ENCODE peak calls at places on chromosomes 1 and 21, in five cellular contexts. One of them, this sample, is unnamed.
A peak's percentile ranks its signal among the peaks of the same experiment; 100 is the strongest.

GRCh38 chr1:16246961-16247360 is 10.0 kb upstream of the CPLANE2 start:
- DNase-seq in H9: no peak
- DNase-seq in PC-3: no peak
- DNase-seq in H1: no peak
- DNase-seq in thoracic aorta: no peak
- DNase-seq in this sample: peak; percentile 8

GRCh38 chr1:37728416-37728815 is 36.1 kb downstream of the CDCA8 start:
- DNase-seq in thoracic aorta: no peak
- DNase-seq in PC-3: no peak
- DNase-seq in H9: no peak
- DNase-seq in H1: no peak
- DNase-seq in this sample: no peak

GRCh38 chr21:33374080-33374873 is 28.9 kb upstream of the IFNGR2 start:
- DNase-seq in PC-3: peak; percentile 90
- DNase-seq in H9: peak; percentile 47
- DNase-seq in H1: no peak
- DNase-seq in thoracic aorta: no peak
- DNase-seq in this sample: peak; percentile 72

GRCh38 chr1:148362141-148362929 is 120.8 kb downstream of the PPIAL4G start:
- DNase-seq in H1: peak; percentile 56
- DNase-seq in PC-3: no peak
- DNase-seq in H9: peak; percentile 95
- DNase-seq in thoracic aorta: no peak
- DNase-seq in this sample: no peak

GRCh38 chr1:39648496-39648895 is 9.1 kb upstream of the HEYL start:
- DNase-seq in thoracic aorta: no peak
- DNase-seq in H9: no peak
- DNase-seq in PC-3: no peak
- DNase-seq in H1: no peak
- DNase-seq in this sample: no peak

GRCh38 chr1:185559684-185560310 is 174.4 kb upstream of the HMCN1 start:
- DNase-seq in PC-3: peak; percentile 53
- DNase-seq in H9: peak; percentile 72
- DNase-seq in H1: peak; percentile 51
- DNase-seq in thoracic aorta: no peak
- DNase-seq in this sample: peak; percentile 43

GRCh38 chr21:46443910-46444309 is 14.8 kb upstream of the DIP2A start:
- DNase-seq in thoracic aorta: no peak
- DNase-seq in PC-3: no peak
- DNase-seq in H9: no peak
- DNase-seq in H1: no peak
- DNase-seq in this sample: no peak

GRCh38 chr1:165011947-165012346 is 344.6 kb downstream of the LMX1A start:
- DNase-seq in H9: no peak
- DNase-seq in H1: no peak
- DNase-seq in thoracic aorta: no peak
- DNase-seq in PC-3: no peak
- DNase-seq in this sample: no peak

GRCh38 chr1:22806584-22806983 is 95.9 kb downstream of the EPHB2 start:
- DNase-seq in H1: no peak
- DNase-seq in thoracic aorta: no peak
- DNase-seq in H9: no peak
- DNase-seq in PC-3: no peak
- DNase-seq in this sample: no peak

GRCh38 chr1:151721788-151722510 is 627 bp downstream of the RIIAD1 start:
- DNase-seq in H1: no peak
- DNase-seq in PC-3: no peak
- DNase-seq in H9: no peak
- DNase-seq in thoracic aorta: no peak
- DNase-seq in this sample: no peak

GRCh38 chr1:51417496-51418383 is 87.4 kb upstream of the TTC39A start:
- DNase-seq in thoracic aorta: no peak
- DNase-seq in H1: no peak
- DNase-seq in H9: no peak
- DNase-seq in PC-3: no peak
- DNase-seq in this sample: no peak

GRCh38 chr1:18203645-18204044 is 96.0 kb downstream of the IGSF21 start:
- DNase-seq in H1: no peak
- DNase-seq in H9: no peak
- DNase-seq in PC-3: no peak
- DNase-seq in thoracic aorta: no peak
- DNase-seq in this sample: no peak

GRCh38 chr1:145962157-145963102 is 1.9 kb downstream of the ANKRD34A start:
- DNase-seq in H1: no peak
- DNase-seq in thoracic aorta: no peak
- DNase-seq in PC-3: peak; percentile 20
- DNase-seq in H9: no peak
- DNase-seq in this sample: no peak

GRCh38 chr1:37473431-37474050 is 839 bp upstream of the ZC3H12A start:
- DNase-seq in H1: no peak
- DNase-seq in H9: no peak
- DNase-seq in PC-3: peak; percentile 31
- DNase-seq in thoracic aorta: no peak
- DNase-seq in this sample: peak; percentile 69

GRCh38 chr1:205528887-205529825 is 24.7 kb downstream of the CDK18 start:
- DNase-seq in H1: peak; percentile 56
- DNase-seq in PC-3: peak; percentile 92
- DNase-seq in H9: peak; percentile 90
- DNase-seq in thoracic aorta: no peak
- DNase-seq in this sample: peak; percentile 84

GRCh38 chr1:11204396-11205190 is 15.4 kb downstream of the ANGPTL7 start:
- DNase-seq in PC-3: no peak
- DNase-seq in H1: no peak
- DNase-seq in H9: no peak
- DNase-seq in thoracic aorta: no peak
- DNase-seq in this sample: no peak

GRCh38 chr1:236401698-236402097 is 7.6 kb downstream of the EDARADD start:
- DNase-seq in PC-3: no peak
- DNase-seq in H9: no peak
- DNase-seq in H1: no peak
- DNase-seq in thoracic aorta: no peak
- DNase-seq in this sample: no peak

GRCh38 chr1:243596441-243597183 is 253.4 kb downstream of the AKT3 start:
- DNase-seq in H1: no peak
- DNase-seq in thoracic aorta: no peak
- DNase-seq in PC-3: peak; percentile 94
- DNase-seq in H9: no peak
- DNase-seq in this sample: no peak

GRCh38 chr1:26541431-26541815 is 11.9 kb downstream of the RPS6KA1 start:
- DNase-seq in PC-3: no peak
- DNase-seq in H1: no peak
- DNase-seq in H9: no peak
- DNase-seq in thoracic aorta: no peak
- DNase-seq in this sample: no peak

GRCh38 chr1:26544156-26544555 is 14.6 kb downstream of the RPS6KA1 start:
- DNase-seq in PC-3: no peak
- DNase-seq in H1: no peak
- DNase-seq in thoracic aorta: no peak
- DNase-seq in H9: no peak
- DNase-seq in this sample: no peak

GRCh38 chr1:26542781-26543443 is 13.4 kb downstream of the RPS6KA1 start:
- DNase-seq in H1: no peak
- DNase-seq in thoracic aorta: no peak
- DNase-seq in PC-3: no peak
- DNase-seq in H9: no peak
- DNase-seq in this sample: no peak

GRCh38 chr1:26541816-26542711 is 12.5 kb downstream of the RPS6KA1 start:
- DNase-seq in H1: no peak
- DNase-seq in PC-3: peak; percentile 8
- DNase-seq in H9: peak; percentile 82
- DNase-seq in thoracic aorta: peak; percentile 43
- DNase-seq in this sample: peak; percentile 95

DNA sequence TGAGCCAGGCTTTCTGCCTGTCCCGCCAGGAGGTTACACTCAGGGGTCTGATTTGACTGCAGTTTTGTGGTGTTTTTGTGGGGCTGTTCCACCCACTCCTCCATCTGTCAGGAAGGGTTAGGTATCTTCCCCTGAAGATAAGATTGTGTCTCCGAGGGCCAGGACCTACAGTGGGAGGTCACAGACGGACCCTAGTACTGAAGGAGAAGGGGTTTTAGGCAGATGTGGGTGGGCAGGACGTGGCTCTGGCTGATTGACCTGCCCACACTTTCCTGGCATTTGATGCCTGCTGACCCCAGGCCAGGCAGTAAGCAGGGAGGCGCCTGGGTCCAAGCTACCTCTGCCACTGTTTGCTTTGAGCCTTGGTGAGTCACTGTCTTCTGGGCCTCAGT is 13.9 kb downstream of the RPS6KA1 start:
- DNase-seq in H1: no peak
- DNase-seq in thoracic aorta: no peak
- DNase-seq in H9: no peak
- DNase-seq in PC-3: no peak
- DNase-seq in this sample: no peak
- H3K4me1 ChIP-seq in H1: peaks cover 17% of the 10 kb centered on the region
- H3K4me1 ChIP-seq in thoracic aorta: no peaks in the 10 kb centered on the region
- H3K4me1 ChIP-seq in H9: no peaks in the 10 kb centered on the region
- H3K4me1 ChIP-seq in PC-3: peaks cover 2% of the 10 kb centered on the region
- H3K4me1 ChIP-seq in this sample: peaks cover 9% of the 10 kb centered on the region

GRCh38 chr1:201088901-201089525 is 23.2 kb downstream of the CACNA1S start:
- DNase-seq in H9: no peak
- DNase-seq in H1: no peak
- DNase-seq in thoracic aorta: no peak
- DNase-seq in PC-3: peak; percentile 71
- DNase-seq in this sample: no peak

GRCh38 chr1:201084171-201084766 is 28.0 kb downstream of the CACNA1S start:
- DNase-seq in PC-3: no peak
- DNase-seq in thoracic aorta: no peak
- DNase-seq in H1: no peak
- DNase-seq in H9: no peak
- DNase-seq in this sample: no peak

GRCh38 chr1:201089621-201090020 is 22.6 kb downstream of the CACNA1S start:
- DNase-seq in H9: no peak
- DNase-seq in thoracic aorta: no peak
- DNase-seq in H1: no peak
- DNase-seq in PC-3: no peak
- DNase-seq in this sample: no peak

GRCh38 chr1:201088395-201088794 is 23.8 kb downstream of the CACNA1S start:
- DNase-seq in PC-3: peak; percentile 67
- DNase-seq in thoracic aorta: no peak
- DNase-seq in H9: no peak
- DNase-seq in H1: no peak
- DNase-seq in this sample: no peak

GRCh38 chr1:201085902-201086735 is 26.1 kb downstream of the CACNA1S start:
- DNase-seq in thoracic aorta: no peak
- DNase-seq in H1: peak; percentile 25
- DNase-seq in PC-3: peak; percentile 97
- DNase-seq in H9: peak; percentile 77
- DNase-seq in this sample: peak; percentile 67
- TF ChIP-seq CTCF in thoracic aorta: peak; percentile 35
- TF ChIP-seq CTCF in H1: peak; percentile 97
- TF ChIP-seq CTCF in PC-3: peak; percentile 100
- TF ChIP-seq CTCF in H9: peak; percentile 81
- TF ChIP-seq CTCF in this sample: peak; percentile 67

GRCh38 chr1:31583995-31584868 is 7.9 kb downstream of the TINAGL1 start:
- DNase-seq in H1: no peak
- DNase-seq in H9: no peak
- DNase-seq in thoracic aorta: peak; percentile 67
- DNase-seq in PC-3: peak; percentile 35
- DNase-seq in this sample: peak; percentile 87

GRCh38 chr1:31580891-31581603 is 4.7 kb downstream of the TINAGL1 start:
- DNase-seq in thoracic aorta: no peak
- DNase-seq in H1: no peak
- DNase-seq in H9: no peak
- DNase-seq in PC-3: no peak
- DNase-seq in this sample: no peak

GRCh38 chr1:31580513-31580870 is 4.2 kb downstream of the TINAGL1 start:
- DNase-seq in H9: no peak
- DNase-seq in PC-3: no peak
- DNase-seq in thoracic aorta: no peak
- DNase-seq in H1: no peak
- DNase-seq in this sample: no peak

GRCh38 chr1:31583082-31583994 is 7.0 kb downstream of the TINAGL1 start:
- DNase-seq in PC-3: no peak
- DNase-seq in thoracic aorta: no peak
- DNase-seq in H1: no peak
- DNase-seq in H9: no peak
- DNase-seq in this sample: no peak

GRCh38 chr1:31581821-31582810 is 5.8 kb downstream of the TINAGL1 start:
- DNase-seq in thoracic aorta: no peak
- DNase-seq in PC-3: peak; percentile 89
- DNase-seq in H9: no peak
- DNase-seq in H1: no peak
- DNase-seq in this sample: no peak
- H3K4me1 ChIP-seq in thoracic aorta: peaks cover 67% of the 10 kb centered on the region
- H3K4me1 ChIP-seq in PC-3: peaks cover 61% of the 10 kb centered on the region
- H3K4me1 ChIP-seq in H9: peaks cover 10% of the 10 kb centered on the region
- H3K4me1 ChIP-seq in H1: peaks cover 34% of the 10 kb centered on the region
- H3K4me1 ChIP-seq in this sample: peaks cover 34% of the 10 kb centered on the region

GRCh38 chr1:157626099-157626498 is 28.2 kb upstream of the FCRL4 start:
- DNase-seq in H1: peak; percentile 21
- DNase-seq in H9: peak; percentile 70
- DNase-seq in thoracic aorta: no peak
- DNase-seq in PC-3: peak; percentile 20
- DNase-seq in this sample: no peak
- TF ChIP-seq CTCF in H1: peak; percentile 72
- TF ChIP-seq CTCF in H9: peak; percentile 83
- TF ChIP-seq CTCF in thoracic aorta: no peak
- TF ChIP-seq CTCF in PC-3: peak; percentile 52
- TF ChIP-seq CTCF in this sample: no peak

DNA sequence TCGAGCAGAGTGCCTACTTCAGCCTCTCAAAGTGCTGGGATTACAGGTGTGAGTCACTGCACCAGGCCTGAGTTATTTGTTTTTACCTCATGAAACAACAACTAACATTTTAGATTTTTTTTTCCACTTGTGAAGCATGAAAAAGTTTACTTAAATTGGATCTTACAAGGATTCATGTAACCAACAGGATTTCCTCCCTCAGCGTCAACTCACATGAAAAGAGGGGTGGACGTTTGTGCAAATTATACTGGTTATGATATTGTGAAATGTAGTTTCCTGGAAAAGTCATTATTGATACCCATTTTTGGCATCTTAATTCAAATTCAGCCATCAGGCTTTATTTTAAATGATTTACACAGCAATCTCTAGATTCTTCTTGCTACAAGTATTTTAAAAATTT is 6.5 kb downstream of the CNST start:
- DNase-seq in H9: no peak
- DNase-seq in thoracic aorta: no peak
- DNase-seq in H1: no peak
- DNase-seq in PC-3: no peak
- DNase-seq in this sample: no peak
- H3K4me1 ChIP-seq in H9: no peaks in the 10 kb centered on the region
- H3K4me1 ChIP-seq in thoracic aorta: peaks cover 31% of the 10 kb centered on the region
- H3K4me1 ChIP-seq in H1: no peaks in the 10 kb centered on the region
- H3K4me1 ChIP-seq in PC-3: peaks cover 21% of the 10 kb centered on the region
- H3K4me1 ChIP-seq in this sample: peaks cover 50% of the 10 kb centered on the region

GRCh38 chr21:18801468-18801867 is 397.9 kb upstream of the TMPRSS15 start:
- DNase-seq in H1: no peak
- DNase-seq in PC-3: peak; percentile 71
- DNase-seq in thoracic aorta: no peak
- DNase-seq in H9: no peak
- DNase-seq in this sample: no peak
- TF ChIP-seq CTCF in H1: peak; percentile 24
- TF ChIP-seq CTCF in PC-3: peak; percentile 67
- TF ChIP-seq CTCF in thoracic aorta: no peak
- TF ChIP-seq CTCF in H9: peak; percentile 60
- TF ChIP-seq CTCF in this sample: no peak

GRCh38 chr1:46041974-46042373 is 90.5 kb downstream of the PIK3R3 start:
- DNase-seq in H9: no peak
- DNase-seq in PC-3: no peak
- DNase-seq in H1: no peak
- DNase-seq in thoracic aorta: no peak
- DNase-seq in this sample: no peak
- H3K4me1 ChIP-seq in H9: peaks cover 7% of the 10 kb centered on the region
- H3K4me1 ChIP-seq in PC-3: peaks cover 17% of the 10 kb centered on the region
- H3K4me1 ChIP-seq in H1: peaks cover 5% of the 10 kb centered on the region
- H3K4me1 ChIP-seq in thoracic aorta: peaks cover under 1% of the 10 kb centered on the region
- H3K4me1 ChIP-seq in this sample: peaks cover 16% of the 10 kb centered on the region